ENCODE peak calls at places on chromosomes 5 and 9, in eight cellular contexts. F is heart right ventricle, E is adrenal gland, K is tibial artery, O is heart left ventricle, L is adipocyte, Z is GM23248, J is PC-3. D is an unnamed sample. For H3K4me1 and H3K9me3, the result is how much of the 10 kb centered on the place peaks cover.

GRCh38 chr9:98538626-98539031 is 170.1 kb downstream of the GABBR2 start:
- DNase-seq in F (no peak), E (peak), K (no peak), O (no peak), L (peak), Z (peak), J (peak), D (no peak)

GRCh38 chr9:124758691-124759090 is 12.4 kb downstream of the NR6A1 start:
- DNase-seq in F (no peak), E (no peak), K (no peak), O (no peak), L (peak), Z (no peak), J (no peak), D (no peak)

GRCh38 chr9:85040806-85041575 is 371.5 kb downstream of the NTRK2 start:
- DNase-seq in F (no peak), E (no peak), K (no peak), O (no peak), L (no peak), Z (no peak), J (no peak), D (no peak)

GRCh38 chr9:33453286-33453882 is 6.0 kb upstream of the AQP3 start:
- DNase-seq in F (no peak), E (no peak), K (no peak), O (no peak), L (no peak), Z (no peak), J (no peak), D (no peak)

GRCh38 chr5:118249386-118249785 is 739.0 kb downstream of the DTWD2 start:
- DNase-seq in F (no peak), E (no peak), K (no peak), O (no peak), L (no peak), Z (no peak), J (no peak), D (no peak)

GRCh38 chr9:133659566-133659965 is 23.4 kb downstream of the DBH start:
- DNase-seq in F (no peak), E (no peak), K (no peak), O (no peak), L (no peak), Z (no peak), J (no peak), D (no peak)

GRCh38 chr5:139416651-139417050 is 12.8 kb upstream of the SPATA24 start:
- DNase-seq in F (no peak), E (no peak), K (no peak), O (no peak), L (no peak), Z (no peak), J (no peak), D (no peak)

GRCh38 chr5:76473676-76474075 is 70.6 kb downstream of the IQGAP2 start:
- DNase-seq in F (no peak), E (no peak), K (no peak), O (no peak), L (no peak), Z (no peak), J (no peak), D (no peak)

GRCh38 chr5:77636423-77637169 is 1.9 kb downstream of the OTP start:
- DNase-seq in F (no peak), E (no peak), K (no peak), O (no peak), L (no peak), Z (no peak), J (no peak), D (no peak)

GRCh38 chr9:35560625-35561337 is 44.3 kb upstream of the TESK1 start:
- DNase-seq in F (no peak), E (no peak), K (no peak), O (no peak), L (no peak), Z (no peak), J (no peak), D (no peak)

GRCh38 chr5:135232958-135233357 is 166.1 kb downstream of the MACROH2A1 start:
- DNase-seq in F (peak), E (peak), K (no peak), O (peak), L (no peak), Z (peak), J (no peak), D (no peak)

GRCh38 chr9:123135458-123135857 is 102.0 kb downstream of the GPR21 start:
- DNase-seq in F (no peak), E (no peak), K (no peak), O (no peak), L (no peak), Z (no peak), J (no peak), D (no peak)

GRCh38 chr9:83382421-83382820 is 155.8 kb downstream of the FRMD3 start:
- DNase-seq in F (no peak), E (no peak), K (no peak), O (no peak), L (no peak), Z (no peak), J (no peak), D (no peak)

GRCh38 chr9:78601957-78602565 is 305.1 kb downstream of the PSAT1 start:
- DNase-seq in F (no peak), E (no peak), K (no peak), O (no peak), L (peak), Z (peak), J (peak), D (no peak)

GRCh38 chr5:140298183-140298601 is 4.7 kb downstream of the PFDN1 start:
- DNase-seq in F (no peak), E (no peak), K (no peak), O (no peak), L (peak), Z (peak), J (peak), D (no peak)

GRCh38 chr9:127562271-127562780 is 49.8 kb upstream of the STXBP1 start:
- DNase-seq in F (no peak), E (no peak), K (no peak), O (no peak), L (no peak), Z (no peak), J (no peak), D (no peak)

GRCh38 chr5:98774192-98775046 is 956 bp downstream of the RGMB start:
- DNase-seq in F (peak), E (peak), K (peak), O (peak), L (peak), Z (peak), J (peak), D (no peak)

GRCh38 chr9:17532461-17532860 is 46.4 kb upstream of the SH3GL2 start:
- DNase-seq in F (no peak), E (no peak), K (no peak), O (no peak), L (no peak), Z (no peak), J (no peak), D (no peak)

GRCh38 chr5:124932791-124933600 is 186.6 kb upstream of the ZNF608 start:
- DNase-seq in F (no peak), E (no peak), K (no peak), O (no peak), L (peak), Z (peak), J (no peak), D (no peak)

GRCh38 chr5:136686192-136686872 is 321.0 kb upstream of the TRPC7 start:
- DNase-seq in F (no peak), E (no peak), K (no peak), O (no peak), L (peak), Z (peak), J (peak), D (no peak)

GRCh38 chr9:111463036-111463435 is 21.1 kb downstream of the ECPAS start:
- DNase-seq in F (no peak), E (no peak), K (no peak), O (no peak), L (no peak), Z (no peak), J (no peak), D (no peak)

GRCh38 chr5:60295423-60295822 is 401.9 kb upstream of the PDE4D start:
- DNase-seq in F (no peak), E (no peak), K (no peak), O (peak), L (peak), Z (peak), J (peak), D (no peak)

GRCh38 chr9:129864991-129865647 is 29.9 kb downstream of the USP20 start:
- DNase-seq in F (no peak), E (no peak), K (no peak), O (no peak), L (no peak), Z (no peak), J (no peak), D (no peak)

GRCh38 chr9:26264709-26265601 is 586.7 kb upstream of the TUSC1 start:
- DNase-seq in F (no peak), E (no peak), K (no peak), O (no peak), L (peak), Z (peak), J (peak), D (no peak)

GRCh38 chr5:57175586-57175985 is 1.7 kb downstream of the GPBP1 start:
- DNase-seq in F (no peak), E (no peak), K (no peak), O (no peak), L (peak), Z (peak), J (no peak), D (no peak)

GRCh38 chr9:36542355-36542754 is 30.3 kb upstream of the MELK start:
- DNase-seq in F (no peak), E (no peak), K (no peak), O (no peak), L (no peak), Z (no peak), J (no peak), D (no peak)

GRCh38 chr9:93908591-93909241 is 46.4 kb downstream of the BARX1 start:
- DNase-seq in F (no peak), E (no peak), K (no peak), O (no peak), L (peak), Z (peak), J (no peak), D (no peak)

GRCh38 chr9:2459756-2460155 is 161.8 kb upstream of the VLDLR start:
- DNase-seq in F (no peak), E (no peak), K (no peak), O (no peak), L (no peak), Z (no peak), J (no peak), D (no peak)
- H3K4me1 ChIP-seq in F (under half), E (under half), K (under half), O (under half), L (under half), Z (under half), J (under half), D (under half)

DNA sequence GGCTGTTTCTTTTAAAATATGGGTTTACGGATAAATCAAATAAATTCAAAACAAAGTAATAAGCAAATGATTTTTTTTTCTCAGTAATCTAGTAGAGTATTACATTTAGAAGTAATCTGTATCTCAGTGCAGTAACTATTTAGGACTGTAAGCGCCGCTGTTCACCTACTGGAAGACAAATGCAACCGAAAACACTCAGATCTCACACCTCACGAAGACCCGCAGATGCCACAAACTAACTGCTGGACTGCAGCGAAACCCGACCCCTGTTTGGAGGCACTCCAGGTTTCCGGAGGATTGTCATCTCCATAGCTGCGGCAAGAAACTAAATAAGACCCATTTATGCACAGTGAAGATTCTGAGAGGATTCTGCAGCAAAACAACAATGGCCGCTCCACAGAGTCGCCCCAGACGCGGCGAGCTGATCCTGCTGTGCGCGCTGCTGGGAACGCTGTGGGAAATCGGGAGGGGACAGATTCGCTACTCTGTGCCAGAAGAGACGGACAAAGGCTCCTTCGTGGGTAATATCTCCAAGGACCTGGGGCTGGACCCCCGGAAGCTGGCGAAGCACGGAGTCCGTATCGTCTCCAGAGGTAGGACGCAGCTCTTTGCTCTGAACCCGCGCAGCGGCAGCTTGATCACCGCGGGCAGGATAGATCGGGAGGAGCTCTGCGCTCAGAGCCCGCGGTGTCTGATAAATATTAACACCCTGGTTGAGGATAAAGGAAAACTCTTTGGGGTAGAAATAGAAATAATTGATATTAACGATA is at the start of gene PCDHGA8:
- DNase-seq in F (no peak), E (no peak), K (no peak), O (no peak), L (no peak), Z (peak), J (no peak), D (no peak)
- H3K9me3 ChIP-seq in F (half or more), E (under half), K (half or more), O (under half), L (half or more), Z (under half), J (under half), D (half or more)

GRCh38 chr5:134020188-134020587 is 15.4 kb upstream of the VDAC1 start:
- DNase-seq in F (no peak), E (no peak), K (no peak), O (no peak), L (no peak), Z (no peak), J (peak), D (no peak)
- H3K4me1 ChIP-seq in F (under half), E (under half), K (under half), O (under half), L (under half), Z (under half), J (under half), D (under half)

GRCh38 chr9:8434621-8435020 is 635.0 kb upstream of the DMAC1 start:
- DNase-seq in F (no peak), E (no peak), K (no peak), O (no peak), L (no peak), Z (no peak), J (no peak), D (no peak)

GRCh38 chr9:8437878-8438277 is 638.3 kb upstream of the DMAC1 start:
- DNase-seq in F (no peak), E (no peak), K (no peak), O (no peak), L (no peak), Z (no peak), J (no peak), D (no peak)

GRCh38 chr9:8432224-8432623 is 632.6 kb upstream of the DMAC1 start:
- DNase-seq in F (no peak), E (no peak), K (no peak), O (no peak), L (no peak), Z (no peak), J (no peak), D (no peak)

GRCh38 chr9:8436791-8437190 is 637.2 kb upstream of the DMAC1 start:
- DNase-seq in F (no peak), E (no peak), K (no peak), O (no peak), L (no peak), Z (no peak), J (no peak), D (no peak)

DNA sequence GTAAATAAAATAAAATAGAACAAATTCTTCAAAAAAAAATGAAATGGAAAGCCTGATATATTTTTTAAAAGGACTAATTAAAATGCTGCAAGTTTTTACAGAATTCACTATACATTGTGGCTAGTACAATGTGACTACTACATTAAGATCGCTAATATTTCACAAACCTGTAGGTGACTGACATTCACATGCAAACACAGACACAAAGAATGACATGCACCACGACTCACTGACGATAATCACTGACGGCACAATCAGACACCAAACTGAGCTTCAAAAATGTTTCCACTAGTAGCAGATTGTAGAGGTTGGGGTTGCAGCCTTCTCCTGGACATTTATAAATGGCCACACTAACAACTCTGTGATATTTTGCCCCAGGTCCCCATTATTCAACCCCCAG is 637.7 kb upstream of the DMAC1 start:
- DNase-seq in F (no peak), E (no peak), K (no peak), O (no peak), L (no peak), Z (no peak), J (no peak), D (no peak)
- H3K9me3 ChIP-seq in F (under half), E (under half), K (under half), O (under half), L (under half), Z (under half), J (under half), D (under half)